ENCODE peak calls at places on chromosomes 11 and 22, in nine cellular contexts. One of them, this sample, is unnamed.
A peak's percentile ranks its signal among the peaks of the same experiment; 100 is the strongest.

GRCh38 chr11:128771102-128771501 is 77.2 kb downstream of the FLI1 start:
- DNase-seq in mesenchymal stem cell: no peak
- DNase-seq in NCI-H345: no peak
- DNase-seq in GM10248: no peak
- DNase-seq in activated T-helper 9 cell treated with anti-CD3 and anti-CD28 coated beads, Interleukin-2, amount 50 U/mL, for 16 hours: no peak
- DNase-seq in spleen: no peak
- DNase-seq in naive thymus-derived CD8-positive, alpha-beta T cell: no peak
- DNase-seq in C1 segment of cervical spinal cord: no peak
- DNase-seq in AG04450: no peak
- DNase-seq in this sample: no peak

GRCh38 chr11:129862123-129862522 is 33.3 kb downstream of the NFRKB start:
- DNase-seq in GM10248: no peak
- DNase-seq in spleen: no peak
- DNase-seq in C1 segment of cervical spinal cord: no peak
- DNase-seq in AG04450: no peak
- DNase-seq in NCI-H345: no peak
- DNase-seq in activated T-helper 9 cell treated with anti-CD3 and anti-CD28 coated beads, Interleukin-2, amount 50 U/mL, for 16 hours: no peak
- DNase-seq in mesenchymal stem cell: peak; percentile 9
- DNase-seq in naive thymus-derived CD8-positive, alpha-beta T cell: no peak
- DNase-seq in this sample: no peak

GRCh38 chr22:39349506-39349966 is 255 bp upstream of the SYNGR1 start:
- DNase-seq in activated T-helper 9 cell treated with anti-CD3 and anti-CD28 coated beads, Interleukin-2, amount 50 U/mL, for 16 hours: no peak
- DNase-seq in naive thymus-derived CD8-positive, alpha-beta T cell: peak; percentile 39
- DNase-seq in GM10248: peak; percentile 69
- DNase-seq in NCI-H345: peak; percentile 60
- DNase-seq in AG04450: no peak
- DNase-seq in spleen: peak; percentile 79
- DNase-seq in C1 segment of cervical spinal cord: no peak
- DNase-seq in mesenchymal stem cell: peak; percentile 27
- DNase-seq in this sample: no peak

GRCh38 chr11:898540-899190 is 11.9 kb downstream of the CHID1 start:
- DNase-seq in activated T-helper 9 cell treated with anti-CD3 and anti-CD28 coated beads, Interleukin-2, amount 50 U/mL, for 16 hours: no peak
- DNase-seq in mesenchymal stem cell: peak; percentile 14
- DNase-seq in C1 segment of cervical spinal cord: no peak
- DNase-seq in NCI-H345: no peak
- DNase-seq in GM10248: no peak
- DNase-seq in spleen: no peak
- DNase-seq in naive thymus-derived CD8-positive, alpha-beta T cell: no peak
- DNase-seq in AG04450: no peak
- DNase-seq in this sample: no peak

GRCh38 chr22:25410849-25411248 is 153.6 kb upstream of the GRK3 start:
- DNase-seq in activated T-helper 9 cell treated with anti-CD3 and anti-CD28 coated beads, Interleukin-2, amount 50 U/mL, for 16 hours: no peak
- DNase-seq in AG04450: no peak
- DNase-seq in GM10248: peak; percentile 17
- DNase-seq in NCI-H345: no peak
- DNase-seq in spleen: no peak
- DNase-seq in naive thymus-derived CD8-positive, alpha-beta T cell: no peak
- DNase-seq in C1 segment of cervical spinal cord: no peak
- DNase-seq in mesenchymal stem cell: no peak
- DNase-seq in this sample: no peak

GRCh38 chr11:31702966-31703365 is 108.2 kb downstream of the PAX6 start:
- DNase-seq in C1 segment of cervical spinal cord: no peak
- DNase-seq in mesenchymal stem cell: peak; percentile 46
- DNase-seq in spleen: no peak
- DNase-seq in activated T-helper 9 cell treated with anti-CD3 and anti-CD28 coated beads, Interleukin-2, amount 50 U/mL, for 16 hours: no peak
- DNase-seq in AG04450: no peak
- DNase-seq in naive thymus-derived CD8-positive, alpha-beta T cell: no peak
- DNase-seq in NCI-H345: peak; percentile 66
- DNase-seq in GM10248: no peak
- DNase-seq in this sample: no peak

GRCh38 chr22:17703811-17704210 is 65.3 kb downstream of the BCL2L13 start:
- DNase-seq in mesenchymal stem cell: no peak
- DNase-seq in NCI-H345: no peak
- DNase-seq in AG04450: no peak
- DNase-seq in C1 segment of cervical spinal cord: no peak
- DNase-seq in GM10248: no peak
- DNase-seq in activated T-helper 9 cell treated with anti-CD3 and anti-CD28 coated beads, Interleukin-2, amount 50 U/mL, for 16 hours: no peak
- DNase-seq in spleen: no peak
- DNase-seq in naive thymus-derived CD8-positive, alpha-beta T cell: no peak
- DNase-seq in this sample: no peak

GRCh38 chr22:40094449-40094848 is 83.3 kb upstream of the TNRC6B start:
- DNase-seq in NCI-H345: no peak
- DNase-seq in GM10248: peak; percentile 49
- DNase-seq in C1 segment of cervical spinal cord: no peak
- DNase-seq in spleen: no peak
- DNase-seq in naive thymus-derived CD8-positive, alpha-beta T cell: no peak
- DNase-seq in mesenchymal stem cell: peak; percentile 4
- DNase-seq in AG04450: no peak
- DNase-seq in activated T-helper 9 cell treated with anti-CD3 and anti-CD28 coated beads, Interleukin-2, amount 50 U/mL, for 16 hours: no peak
- DNase-seq in this sample: no peak

GRCh38 chr11:81804858-81805257 is 928.8 kb downstream of the FAM181B start:
- DNase-seq in mesenchymal stem cell: no peak
- DNase-seq in activated T-helper 9 cell treated with anti-CD3 and anti-CD28 coated beads, Interleukin-2, amount 50 U/mL, for 16 hours: no peak
- DNase-seq in GM10248: no peak
- DNase-seq in naive thymus-derived CD8-positive, alpha-beta T cell: no peak
- DNase-seq in AG04450: no peak
- DNase-seq in NCI-H345: no peak
- DNase-seq in spleen: no peak
- DNase-seq in C1 segment of cervical spinal cord: no peak
- DNase-seq in this sample: no peak

GRCh38 chr11:87235366-87235765 is 197.6 kb downstream of the TMEM135 start:
- DNase-seq in naive thymus-derived CD8-positive, alpha-beta T cell: no peak
- DNase-seq in activated T-helper 9 cell treated with anti-CD3 and anti-CD28 coated beads, Interleukin-2, amount 50 U/mL, for 16 hours: no peak
- DNase-seq in C1 segment of cervical spinal cord: no peak
- DNase-seq in GM10248: no peak
- DNase-seq in AG04450: no peak
- DNase-seq in mesenchymal stem cell: no peak
- DNase-seq in spleen: no peak
- DNase-seq in NCI-H345: no peak
- DNase-seq in this sample: no peak

GRCh38 chr22:37232140-37232998 is 11.7 kb downstream of the RAC2 start:
- DNase-seq in naive thymus-derived CD8-positive, alpha-beta T cell: no peak
- DNase-seq in AG04450: no peak
- DNase-seq in spleen: peak; percentile 76
- DNase-seq in C1 segment of cervical spinal cord: no peak
- DNase-seq in NCI-H345: no peak
- DNase-seq in mesenchymal stem cell: no peak
- DNase-seq in GM10248: no peak
- DNase-seq in activated T-helper 9 cell treated with anti-CD3 and anti-CD28 coated beads, Interleukin-2, amount 50 U/mL, for 16 hours: no peak
- DNase-seq in this sample: no peak

GRCh38 chr22:24751518-24751917 is 23.0 kb downstream of the PIWIL3 start:
- DNase-seq in NCI-H345: no peak
- DNase-seq in naive thymus-derived CD8-positive, alpha-beta T cell: no peak
- DNase-seq in C1 segment of cervical spinal cord: no peak
- DNase-seq in AG04450: no peak
- DNase-seq in activated T-helper 9 cell treated with anti-CD3 and anti-CD28 coated beads, Interleukin-2, amount 50 U/mL, for 16 hours: no peak
- DNase-seq in mesenchymal stem cell: no peak
- DNase-seq in GM10248: no peak
- DNase-seq in spleen: no peak
- DNase-seq in this sample: no peak

GRCh38 chr11:67031791-67032561 is 9.0 kb downstream of the SYT12 start:
- DNase-seq in activated T-helper 9 cell treated with anti-CD3 and anti-CD28 coated beads, Interleukin-2, amount 50 U/mL, for 16 hours: no peak
- DNase-seq in NCI-H345: no peak
- DNase-seq in AG04450: peak; percentile 18
- DNase-seq in C1 segment of cervical spinal cord: no peak
- DNase-seq in spleen: no peak
- DNase-seq in naive thymus-derived CD8-positive, alpha-beta T cell: no peak
- DNase-seq in GM10248: no peak
- DNase-seq in mesenchymal stem cell: peak; percentile 89
- DNase-seq in this sample: no peak

GRCh38 chr11:103359221-103359620 is 250.0 kb downstream of the DYNC2H1 start:
- DNase-seq in activated T-helper 9 cell treated with anti-CD3 and anti-CD28 coated beads, Interleukin-2, amount 50 U/mL, for 16 hours: no peak
- DNase-seq in spleen: no peak
- DNase-seq in NCI-H345: no peak
- DNase-seq in mesenchymal stem cell: peak; percentile 23
- DNase-seq in AG04450: no peak
- DNase-seq in naive thymus-derived CD8-positive, alpha-beta T cell: no peak
- DNase-seq in GM10248: no peak
- DNase-seq in C1 segment of cervical spinal cord: no peak
- DNase-seq in this sample: peak; percentile 23

GRCh38 chr11:73818838-73819237 is 31.2 kb downstream of the MRPL48 start:
- DNase-seq in naive thymus-derived CD8-positive, alpha-beta T cell: no peak
- DNase-seq in activated T-helper 9 cell treated with anti-CD3 and anti-CD28 coated beads, Interleukin-2, amount 50 U/mL, for 16 hours: no peak
- DNase-seq in C1 segment of cervical spinal cord: no peak
- DNase-seq in AG04450: no peak
- DNase-seq in GM10248: no peak
- DNase-seq in mesenchymal stem cell: peak; percentile 63
- DNase-seq in spleen: no peak
- DNase-seq in NCI-H345: no peak
- DNase-seq in this sample: no peak

GRCh38 chr22:17213976-17214375 is 5.3 kb downstream of the ADA2 start:
- DNase-seq in AG04450: no peak
- DNase-seq in mesenchymal stem cell: no peak
- DNase-seq in spleen: no peak
- DNase-seq in naive thymus-derived CD8-positive, alpha-beta T cell: peak; percentile 65
- DNase-seq in GM10248: no peak
- DNase-seq in NCI-H345: no peak
- DNase-seq in activated T-helper 9 cell treated with anti-CD3 and anti-CD28 coated beads, Interleukin-2, amount 50 U/mL, for 16 hours: no peak
- DNase-seq in C1 segment of cervical spinal cord: no peak
- DNase-seq in this sample: no peak

GRCh38 chr11:102144357-102145342 is 34.4 kb downstream of the YAP1 start:
- DNase-seq in NCI-H345: no peak
- DNase-seq in activated T-helper 9 cell treated with anti-CD3 and anti-CD28 coated beads, Interleukin-2, amount 50 U/mL, for 16 hours: no peak
- DNase-seq in naive thymus-derived CD8-positive, alpha-beta T cell: no peak
- DNase-seq in GM10248: no peak
- DNase-seq in spleen: no peak
- DNase-seq in mesenchymal stem cell: peak; percentile 52
- DNase-seq in AG04450: peak; percentile 47
- DNase-seq in C1 segment of cervical spinal cord: no peak
- DNase-seq in this sample: no peak

GRCh38 chr11:2531277-2531986 is 86.6 kb downstream of the KCNQ1 start:
- DNase-seq in NCI-H345: peak; percentile 52
- DNase-seq in mesenchymal stem cell: peak; percentile 58
- DNase-seq in activated T-helper 9 cell treated with anti-CD3 and anti-CD28 coated beads, Interleukin-2, amount 50 U/mL, for 16 hours: peak; percentile 52
- DNase-seq in GM10248: peak; percentile 80
- DNase-seq in C1 segment of cervical spinal cord: no peak
- DNase-seq in spleen: peak; percentile 93
- DNase-seq in AG04450: peak; percentile 20
- DNase-seq in naive thymus-derived CD8-positive, alpha-beta T cell: peak; percentile 63
- DNase-seq in this sample: no peak

GRCh38 chr22:19149047-19149883 is 827 bp downstream of the GSC2 start:
- DNase-seq in GM10248: no peak
- DNase-seq in spleen: peak; percentile 76
- DNase-seq in mesenchymal stem cell: no peak
- DNase-seq in NCI-H345: peak; percentile 13
- DNase-seq in C1 segment of cervical spinal cord: no peak
- DNase-seq in naive thymus-derived CD8-positive, alpha-beta T cell: peak; percentile 50
- DNase-seq in activated T-helper 9 cell treated with anti-CD3 and anti-CD28 coated beads, Interleukin-2, amount 50 U/mL, for 16 hours: no peak
- DNase-seq in AG04450: no peak
- DNase-seq in this sample: no peak

GRCh38 chr11:117950999-117951961 is 22.1 kb upstream of the TMPRSS13 start:
- DNase-seq in NCI-H345: no peak
- DNase-seq in mesenchymal stem cell: no peak
- DNase-seq in GM10248: peak; percentile 23
- DNase-seq in activated T-helper 9 cell treated with anti-CD3 and anti-CD28 coated beads, Interleukin-2, amount 50 U/mL, for 16 hours: no peak
- DNase-seq in C1 segment of cervical spinal cord: no peak
- DNase-seq in AG04450: no peak
- DNase-seq in naive thymus-derived CD8-positive, alpha-beta T cell: peak; percentile 46
- DNase-seq in spleen: peak; percentile 72
- DNase-seq in this sample: no peak

GRCh38 chr22:19394274-19395050 is 37.1 kb downstream of the HIRA start:
- DNase-seq in activated T-helper 9 cell treated with anti-CD3 and anti-CD28 coated beads, Interleukin-2, amount 50 U/mL, for 16 hours: no peak
- DNase-seq in AG04450: no peak
- DNase-seq in mesenchymal stem cell: no peak
- DNase-seq in GM10248: no peak
- DNase-seq in C1 segment of cervical spinal cord: no peak
- DNase-seq in NCI-H345: no peak
- DNase-seq in naive thymus-derived CD8-positive, alpha-beta T cell: no peak
- DNase-seq in spleen: no peak
- DNase-seq in this sample: no peak

GRCh38 chr11:120168960-120169681 is 31.2 kb upstream of the TRIM29 start:
- DNase-seq in C1 segment of cervical spinal cord: no peak
- DNase-seq in AG04450: no peak
- DNase-seq in mesenchymal stem cell: peak; percentile 68
- DNase-seq in NCI-H345: peak; percentile 69
- DNase-seq in spleen: peak; percentile 87
- DNase-seq in activated T-helper 9 cell treated with anti-CD3 and anti-CD28 coated beads, Interleukin-2, amount 50 U/mL, for 16 hours: peak; percentile 32
- DNase-seq in naive thymus-derived CD8-positive, alpha-beta T cell: peak; percentile 60
- DNase-seq in GM10248: peak; percentile 83
- DNase-seq in this sample: no peak

GRCh38 chr11:67276821-67277230 is 10.6 kb downstream of the GRK2 start:
- DNase-seq in GM10248: peak; percentile 43
- DNase-seq in spleen: peak; percentile 90
- DNase-seq in activated T-helper 9 cell treated with anti-CD3 and anti-CD28 coated beads, Interleukin-2, amount 50 U/mL, for 16 hours: no peak
- DNase-seq in NCI-H345: no peak
- DNase-seq in C1 segment of cervical spinal cord: no peak
- DNase-seq in AG04450: no peak
- DNase-seq in mesenchymal stem cell: no peak
- DNase-seq in naive thymus-derived CD8-positive, alpha-beta T cell: no peak
- DNase-seq in this sample: no peak

GRCh38 chr11:77636738-77637344 is 753 bp downstream of the CLNS1A start:
- DNase-seq in GM10248: peak; percentile 11
- DNase-seq in activated T-helper 9 cell treated with anti-CD3 and anti-CD28 coated beads, Interleukin-2, amount 50 U/mL, for 16 hours: no peak
- DNase-seq in C1 segment of cervical spinal cord: no peak
- DNase-seq in NCI-H345: no peak
- DNase-seq in AG04450: no peak
- DNase-seq in mesenchymal stem cell: peak; percentile 17
- DNase-seq in naive thymus-derived CD8-positive, alpha-beta T cell: no peak
- DNase-seq in spleen: no peak
- DNase-seq in this sample: no peak

GRCh38 chr11:36009469-36009868 is 65.6 kb downstream of the LDLRAD3 start:
- DNase-seq in spleen: no peak
- DNase-seq in NCI-H345: no peak
- DNase-seq in activated T-helper 9 cell treated with anti-CD3 and anti-CD28 coated beads, Interleukin-2, amount 50 U/mL, for 16 hours: no peak
- DNase-seq in naive thymus-derived CD8-positive, alpha-beta T cell: no peak
- DNase-seq in mesenchymal stem cell: peak; percentile 47
- DNase-seq in AG04450: no peak
- DNase-seq in C1 segment of cervical spinal cord: no peak
- DNase-seq in GM10248: no peak
- DNase-seq in this sample: peak; percentile 40

GRCh38 chr22:46069518-46070214 is 80.7 kb upstream of the PPARA start:
- DNase-seq in mesenchymal stem cell: peak; percentile 28
- DNase-seq in GM10248: no peak
- DNase-seq in C1 segment of cervical spinal cord: no peak
- DNase-seq in naive thymus-derived CD8-positive, alpha-beta T cell: no peak
- DNase-seq in spleen: peak; percentile 89
- DNase-seq in AG04450: peak; percentile 54
- DNase-seq in NCI-H345: peak; percentile 92
- DNase-seq in activated T-helper 9 cell treated with anti-CD3 and anti-CD28 coated beads, Interleukin-2, amount 50 U/mL, for 16 hours: no peak
- DNase-seq in this sample: no peak